ENCODE peak calls at places on chromosomes 6 and 20, in four cellular contexts. I is heart right ventricle, U is epithelial cell of proximal tubule, M is Peyer's patch. E is an unnamed sample.

GRCh38 chr6:158357570-158358216 is 45.4 kb downstream of the TULP4 start:
- DNase-seq in I (no peak), U (no peak), M (no peak), E (no peak)

GRCh38 chr20:44309763-44310663 is 989 bp downstream of the FITM2 start:
- DNase-seq in I (peak), U (no peak), M (no peak), E (no peak)

GRCh38 chr6:165574220-165574619 is 88.8 kb downstream of the PDE10A start:
- DNase-seq in I (no peak), U (no peak), M (no peak), E (no peak)

GRCh38 chr6:31907158-31907813 is 5.4 kb upstream of the ZBTB12 start:
- DNase-seq in I (no peak), U (no peak), M (no peak), E (no peak)

GRCh38 chr6:51049288-51049982 is 230.8 kb downstream of the TFAP2B start:
- DNase-seq in I (no peak), U (no peak), M (no peak), E (no peak)

GRCh38 chr6:156687875-156688549 is 89.2 kb upstream of the ARID1B start:
- DNase-seq in I (peak), U (no peak), M (peak), E (no peak)

GRCh38 chr20:51481311-51481997 is 61.1 kb downstream of the NFATC2 start:
- DNase-seq in I (no peak), U (no peak), M (no peak), E (no peak)

GRCh38 chr6:161228096-161228495 is 45.8 kb downstream of the AGPAT4 start:
- DNase-seq in I (no peak), U (no peak), M (no peak), E (no peak)

GRCh38 chr6:11752350-11752749 is 26.3 kb downstream of the ADTRP start:
- DNase-seq in I (no peak), U (no peak), M (no peak), E (no peak)

GRCh38 chr20:59749293-59749680 is 144.9 kb downstream of the PHACTR3 start:
- DNase-seq in I (peak), U (no peak), M (no peak), E (no peak)

GRCh38 chr6:137776786-137777185 is 90.3 kb upstream of the TNFAIP3 start:
- DNase-seq in I (no peak), U (no peak), M (no peak), E (no peak)

GRCh38 chr6:26022166-26022510 is 59.5 kb downstream of the TRIM38 start:
- DNase-seq in I (no peak), U (no peak), M (no peak), E (no peak)

GRCh38 chr6:143176090-143177021 is 115.7 kb downstream of the AIG1 start:
- DNase-seq in I (no peak), U (no peak), M (no peak), E (no peak)

GRCh38 chr6:24376875-24377274 is 19.0 kb upstream of the DCDC2 start:
- DNase-seq in I (no peak), U (no peak), M (no peak), E (no peak)

GRCh38 chr20:5621305-5621704 is 128.9 kb upstream of the SHLD1 start:
- DNase-seq in I (peak), U (no peak), M (no peak), E (no peak)

GRCh38 chr6:168962886-168963285 is 290.8 kb downstream of the THBS2 start:
- DNase-seq in I (no peak), U (no peak), M (no peak), E (no peak)

GRCh38 chr20:19004975-19005374 is 191.4 kb downstream of the SCP2D1 start:
- DNase-seq in I (no peak), U (no peak), M (no peak), E (no peak)

GRCh38 chr6:163501022-163501421 is 86.5 kb downstream of the QKI start:
- DNase-seq in I (no peak), U (no peak), M (no peak), E (no peak)

GRCh38 chr6:79373880-79374279 is 139.4 kb upstream of the HMGN3 start:
- DNase-seq in I (no peak), U (no peak), M (no peak), E (no peak)

GRCh38 chr6:12014027-12014872 is 2.1 kb downstream of the HIVEP1 start:
- DNase-seq in I (no peak), U (no peak), M (no peak), E (no peak)

GRCh38 chr6:11778648-11779307 is at the start of gene ADTRP:
- DNase-seq in I (no peak), U (no peak), M (peak), E (no peak)

GRCh38 chr20:24878657-24879056 is 70.4 kb upstream of the CST7 start:
- DNase-seq in I (no peak), U (no peak), M (no peak), E (no peak)

GRCh38 chr20:43409041-43409913 is 48.4 kb upstream of the SRSF6 start:
- DNase-seq in I (no peak), U (peak), M (no peak), E (no peak)

DNA sequence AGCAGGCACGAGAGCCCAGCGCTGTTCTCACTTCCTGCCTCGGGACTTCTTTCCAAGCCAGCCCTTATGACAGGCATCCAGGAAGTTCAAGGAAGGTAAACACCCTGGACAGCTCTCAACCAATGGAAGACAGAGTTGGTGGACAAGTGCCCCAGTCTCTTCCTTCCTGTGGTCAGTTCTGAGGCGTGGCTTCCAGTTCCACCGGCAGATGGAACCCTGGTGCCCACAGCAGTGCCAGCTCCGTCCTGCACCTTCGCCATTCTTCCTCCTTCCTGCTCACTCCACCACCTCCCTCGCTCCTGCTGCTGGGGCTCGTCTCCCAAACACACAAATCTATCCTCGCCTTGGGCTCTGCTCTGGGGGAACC is 162.8 kb downstream of the GRM4 start:
- DNase-seq in I (no peak), U (no peak), M (no peak), E (no peak)
- TF ChIP-seq CTCF in I (no peak), U (no peak), M (no peak), E (no peak)

DNA sequence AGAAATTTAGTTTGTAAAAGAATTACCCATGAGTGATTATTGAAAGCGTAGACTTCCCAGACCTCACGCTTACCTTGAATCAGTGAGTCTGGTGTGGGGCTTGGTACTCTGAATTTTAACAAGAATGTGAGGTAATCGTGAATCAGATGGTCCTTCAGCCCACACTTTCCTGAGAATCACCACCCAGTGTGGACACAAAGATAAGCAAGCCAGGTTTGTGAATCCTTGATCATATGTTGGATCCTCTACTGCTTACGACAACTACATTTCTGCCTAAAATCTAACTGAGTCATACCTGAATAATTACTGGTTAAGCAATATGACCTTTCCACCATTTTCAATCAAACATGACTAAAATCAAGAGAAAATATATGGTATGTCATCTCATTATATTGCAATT is 589.3 kb downstream of the TFAP2A start:
- DNase-seq in I (no peak), U (no peak), M (no peak), E (no peak)
- TF ChIP-seq CTCF in I (no peak), U (no peak), M (no peak), E (no peak)

GRCh38 chr6:146543211-146543939 is at the start of gene RAB32:
- DNase-seq in I (peak), U (no peak), M (peak), E (peak)
- TF ChIP-seq CTCF in I (peak), U (peak), M (peak), E (no peak)

GRCh38 chr6:41733707-41734665 is 1.4 kb downstream of the TFEB start:
- DNase-seq in I (peak), U (no peak), M (peak), E (peak)
- TF ChIP-seq CTCF in I (no peak), U (no peak), M (peak), E (no peak)

DNA sequence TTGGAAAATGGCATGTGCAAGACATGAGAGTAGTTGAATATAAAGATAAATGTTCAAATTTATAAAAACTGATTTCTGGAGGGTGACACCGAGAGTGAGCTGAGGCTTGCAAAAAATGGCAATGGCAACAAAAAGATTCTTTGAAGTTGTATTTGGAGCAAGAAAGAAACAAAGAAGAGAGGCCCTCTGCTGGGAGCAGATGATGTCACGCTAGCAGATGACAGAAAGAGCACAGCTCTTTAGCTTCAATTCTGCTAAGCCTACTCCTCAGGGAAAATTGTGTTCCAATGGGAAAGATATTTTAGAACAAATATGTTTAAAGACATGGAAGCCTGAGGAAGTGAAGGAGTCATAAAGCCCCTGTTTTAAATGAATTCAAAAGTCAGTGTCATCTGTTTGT is 125.3 kb upstream of the NOX3 start:
- DNase-seq in I (no peak), U (no peak), M (no peak), E (no peak)
- TF ChIP-seq CTCF in I (peak), U (peak), M (no peak), E (no peak)

E was measured in natural killer cell.